ENCODE peak calls at places on chromosomes 11 and 22, in eight cellular contexts. One of them, this sample, is unnamed.

GRCh38 chr22:29951675-29952413 is 68.9 kb downstream of the MTMR3 start:
- DNase-seq in neuronal stem cell: no peak
- DNase-seq in D341Med: no peak
- DNase-seq in hypothalamus: no peak
- DNase-seq in fibroblast of the conjunctiva: no peak
- DNase-seq in small intestine: no peak
- DNase-seq in epithelial cell of esophagus: peak; percentile 27
- DNase-seq in NCI-H1092 treated with DMSO at 0.1 percent for 48 hours: no peak
- DNase-seq in this sample: no peak

GRCh38 chr11:56885182-56885581 is 103.5 kb upstream of the OR5AK2 start:
- DNase-seq in neuronal stem cell: peak; percentile 4
- DNase-seq in D341Med: no peak
- DNase-seq in hypothalamus: no peak
- DNase-seq in fibroblast of the conjunctiva: no peak
- DNase-seq in small intestine: peak; percentile 68
- DNase-seq in epithelial cell of esophagus: peak; percentile 51
- DNase-seq in NCI-H1092 treated with DMSO at 0.1 percent for 48 hours: peak; percentile 61
- DNase-seq in this sample: peak; percentile 53

GRCh38 chr11:58006940-58007339 is 16.7 kb upstream of the OR9Q1 start:
- DNase-seq in neuronal stem cell: no peak
- DNase-seq in D341Med: no peak
- DNase-seq in hypothalamus: no peak
- DNase-seq in fibroblast of the conjunctiva: no peak
- DNase-seq in small intestine: no peak
- DNase-seq in epithelial cell of esophagus: peak; percentile 71
- DNase-seq in NCI-H1092 treated with DMSO at 0.1 percent for 48 hours: no peak
- DNase-seq in this sample: no peak

GRCh38 chr11:110374921-110375320 is 54.8 kb upstream of the FDX1 start:
- DNase-seq in neuronal stem cell: no peak
- DNase-seq in D341Med: no peak
- DNase-seq in hypothalamus: no peak
- DNase-seq in fibroblast of the conjunctiva: no peak
- DNase-seq in small intestine: no peak
- DNase-seq in epithelial cell of esophagus: no peak
- DNase-seq in NCI-H1092 treated with DMSO at 0.1 percent for 48 hours: no peak
- DNase-seq in this sample: no peak

GRCh38 chr11:13152736-13153541 is 124.7 kb upstream of the BMAL1 start:
- DNase-seq in neuronal stem cell: no peak
- DNase-seq in D341Med: no peak
- DNase-seq in hypothalamus: no peak
- DNase-seq in fibroblast of the conjunctiva: no peak
- DNase-seq in small intestine: peak; percentile 45
- DNase-seq in epithelial cell of esophagus: peak; percentile 64
- DNase-seq in NCI-H1092 treated with DMSO at 0.1 percent for 48 hours: peak; percentile 53
- DNase-seq in this sample: no peak

GRCh38 chr11:44753965-44754645 is 27.3 kb downstream of the TSPAN18 start:
- DNase-seq in neuronal stem cell: no peak
- DNase-seq in D341Med: no peak
- DNase-seq in hypothalamus: no peak
- DNase-seq in fibroblast of the conjunctiva: no peak
- DNase-seq in small intestine: no peak
- DNase-seq in epithelial cell of esophagus: no peak
- DNase-seq in NCI-H1092 treated with DMSO at 0.1 percent for 48 hours: no peak
- DNase-seq in this sample: no peak

GRCh38 chr11:115985896-115986295 is 481.7 kb upstream of the CADM1 start:
- DNase-seq in neuronal stem cell: no peak
- DNase-seq in D341Med: no peak
- DNase-seq in hypothalamus: no peak
- DNase-seq in fibroblast of the conjunctiva: no peak
- DNase-seq in small intestine: no peak
- DNase-seq in epithelial cell of esophagus: no peak
- DNase-seq in NCI-H1092 treated with DMSO at 0.1 percent for 48 hours: no peak
- DNase-seq in this sample: no peak

GRCh38 chr22:36425977-36426523 is 38.3 kb upstream of the MYH9 start:
- DNase-seq in neuronal stem cell: no peak
- DNase-seq in D341Med: no peak
- DNase-seq in hypothalamus: no peak
- DNase-seq in fibroblast of the conjunctiva: no peak
- DNase-seq in small intestine: no peak
- DNase-seq in epithelial cell of esophagus: no peak
- DNase-seq in NCI-H1092 treated with DMSO at 0.1 percent for 48 hours: peak; percentile 49
- DNase-seq in this sample: no peak

GRCh38 chr11:16739326-16739875 is 954 bp downstream of the C11orf58 start:
- DNase-seq in neuronal stem cell: no peak
- DNase-seq in D341Med: no peak
- DNase-seq in hypothalamus: no peak
- DNase-seq in fibroblast of the conjunctiva: no peak
- DNase-seq in small intestine: no peak
- DNase-seq in epithelial cell of esophagus: no peak
- DNase-seq in NCI-H1092 treated with DMSO at 0.1 percent for 48 hours: no peak
- DNase-seq in this sample: no peak

GRCh38 chr11:59188954-59189353 is 17.0 kb downstream of the DTX4 start:
- DNase-seq in neuronal stem cell: no peak
- DNase-seq in D341Med: no peak
- DNase-seq in hypothalamus: no peak
- DNase-seq in fibroblast of the conjunctiva: no peak
- DNase-seq in small intestine: no peak
- DNase-seq in epithelial cell of esophagus: no peak
- DNase-seq in NCI-H1092 treated with DMSO at 0.1 percent for 48 hours: no peak
- DNase-seq in this sample: no peak

GRCh38 chr22:34160117-34160758 is 240.0 kb upstream of the LARGE1 start:
- DNase-seq in neuronal stem cell: no peak
- DNase-seq in D341Med: no peak
- DNase-seq in hypothalamus: no peak
- DNase-seq in fibroblast of the conjunctiva: no peak
- DNase-seq in small intestine: no peak
- DNase-seq in epithelial cell of esophagus: no peak
- DNase-seq in NCI-H1092 treated with DMSO at 0.1 percent for 48 hours: no peak
- DNase-seq in this sample: no peak

GRCh38 chr11:72038491-72038890 is 39.8 kb downstream of the IL18BP start:
- DNase-seq in neuronal stem cell: no peak
- DNase-seq in D341Med: no peak
- DNase-seq in hypothalamus: peak; percentile 69
- DNase-seq in fibroblast of the conjunctiva: peak; percentile 82
- DNase-seq in small intestine: peak; percentile 52
- DNase-seq in epithelial cell of esophagus: peak; percentile 17
- DNase-seq in NCI-H1092 treated with DMSO at 0.1 percent for 48 hours: peak; percentile 36
- DNase-seq in this sample: peak; percentile 61

GRCh38 chr22:43180670-43181069 is 6.3 kb downstream of the TTLL12 start:
- DNase-seq in neuronal stem cell: no peak
- DNase-seq in D341Med: no peak
- DNase-seq in hypothalamus: no peak
- DNase-seq in fibroblast of the conjunctiva: no peak
- DNase-seq in small intestine: no peak
- DNase-seq in epithelial cell of esophagus: no peak
- DNase-seq in NCI-H1092 treated with DMSO at 0.1 percent for 48 hours: no peak
- DNase-seq in this sample: no peak

GRCh38 chr11:76698321-76699043 is 27.9 kb upstream of the LRRC32 start:
- DNase-seq in neuronal stem cell: no peak
- DNase-seq in D341Med: peak; percentile 58
- DNase-seq in hypothalamus: no peak
- DNase-seq in fibroblast of the conjunctiva: peak; percentile 9
- DNase-seq in small intestine: no peak
- DNase-seq in epithelial cell of esophagus: peak; percentile 27
- DNase-seq in NCI-H1092 treated with DMSO at 0.1 percent for 48 hours: no peak
- DNase-seq in this sample: no peak

GRCh38 chr11:62445314-62445740 is 26.5 kb downstream of the SCGB1A1 start:
- DNase-seq in neuronal stem cell: no peak
- DNase-seq in D341Med: no peak
- DNase-seq in hypothalamus: peak; percentile 7
- DNase-seq in fibroblast of the conjunctiva: peak; percentile 64
- DNase-seq in small intestine: no peak
- DNase-seq in epithelial cell of esophagus: no peak
- DNase-seq in NCI-H1092 treated with DMSO at 0.1 percent for 48 hours: no peak
- DNase-seq in this sample: peak; percentile 56

GRCh38 chr11:27718853-27719574 is 18.8 kb upstream of the BDNF start:
- DNase-seq in neuronal stem cell: peak; percentile 70
- DNase-seq in D341Med: peak; percentile 64
- DNase-seq in hypothalamus: no peak
- DNase-seq in fibroblast of the conjunctiva: peak; percentile 61
- DNase-seq in small intestine: no peak
- DNase-seq in epithelial cell of esophagus: peak; percentile 36
- DNase-seq in NCI-H1092 treated with DMSO at 0.1 percent for 48 hours: peak; percentile 67
- DNase-seq in this sample: peak; percentile 12

GRCh38 chr11:72951193-72951592 is 137.0 kb downstream of the ATG16L2 start:
- DNase-seq in neuronal stem cell: no peak
- DNase-seq in D341Med: peak; percentile 36
- DNase-seq in hypothalamus: no peak
- DNase-seq in fibroblast of the conjunctiva: peak; percentile 32
- DNase-seq in small intestine: no peak
- DNase-seq in epithelial cell of esophagus: peak; percentile 83
- DNase-seq in NCI-H1092 treated with DMSO at 0.1 percent for 48 hours: no peak
- DNase-seq in this sample: no peak

GRCh38 chr11:412641-413119 is 2.1 kb downstream of the SIGIRR start:
- DNase-seq in neuronal stem cell: no peak
- DNase-seq in D341Med: no peak
- DNase-seq in hypothalamus: no peak
- DNase-seq in fibroblast of the conjunctiva: no peak
- DNase-seq in small intestine: no peak
- DNase-seq in epithelial cell of esophagus: no peak
- DNase-seq in NCI-H1092 treated with DMSO at 0.1 percent for 48 hours: no peak
- DNase-seq in this sample: no peak

GRCh38 chr22:40819741-40820140 is 595 bp upstream of the SLC25A17 start:
- DNase-seq in neuronal stem cell: no peak
- DNase-seq in D341Med: peak; percentile 47
- DNase-seq in hypothalamus: no peak
- DNase-seq in fibroblast of the conjunctiva: no peak
- DNase-seq in small intestine: no peak
- DNase-seq in epithelial cell of esophagus: peak; percentile 33
- DNase-seq in NCI-H1092 treated with DMSO at 0.1 percent for 48 hours: no peak
- DNase-seq in this sample: no peak

GRCh38 chr11:8033791-8034585 is 46.9 kb downstream of the EIF3F start:
- DNase-seq in neuronal stem cell: no peak
- DNase-seq in D341Med: no peak
- DNase-seq in hypothalamus: no peak
- DNase-seq in fibroblast of the conjunctiva: no peak
- DNase-seq in small intestine: no peak
- DNase-seq in epithelial cell of esophagus: no peak
- DNase-seq in NCI-H1092 treated with DMSO at 0.1 percent for 48 hours: no peak
- DNase-seq in this sample: no peak

GRCh38 chr11:9535189-9535781 is 38.2 kb upstream of the WEE1 start:
- DNase-seq in neuronal stem cell: peak; percentile 39
- DNase-seq in D341Med: peak; percentile 71
- DNase-seq in hypothalamus: peak; percentile 39
- DNase-seq in fibroblast of the conjunctiva: peak; percentile 47
- DNase-seq in small intestine: peak; percentile 55
- DNase-seq in epithelial cell of esophagus: peak; percentile 95
- DNase-seq in NCI-H1092 treated with DMSO at 0.1 percent for 48 hours: no peak
- DNase-seq in this sample: peak; percentile 83

GRCh38 chr22:22882033-22882717 is 5.4 kb upstream of the IGLL5 start:
- DNase-seq in neuronal stem cell: no peak
- DNase-seq in D341Med: no peak
- DNase-seq in hypothalamus: no peak
- DNase-seq in fibroblast of the conjunctiva: no peak
- DNase-seq in small intestine: peak; percentile 17
- DNase-seq in epithelial cell of esophagus: peak; percentile 35
- DNase-seq in NCI-H1092 treated with DMSO at 0.1 percent for 48 hours: no peak
- DNase-seq in this sample: peak; percentile 60

GRCh38 chr11:65492637-65493366 is 6.0 kb upstream of the MALAT1 start:
- DNase-seq in neuronal stem cell: no peak
- DNase-seq in D341Med: no peak
- DNase-seq in hypothalamus: peak; percentile 77
- DNase-seq in fibroblast of the conjunctiva: no peak
- DNase-seq in small intestine: no peak
- DNase-seq in epithelial cell of esophagus: peak; percentile 92
- DNase-seq in NCI-H1092 treated with DMSO at 0.1 percent for 48 hours: peak; percentile 69
- DNase-seq in this sample: peak; percentile 87

GRCh38 chr11:58900479-58901420 is 38.5 kb upstream of the GLYATL1 start:
- DNase-seq in neuronal stem cell: peak; percentile 92
- DNase-seq in D341Med: no peak
- DNase-seq in hypothalamus: peak; percentile 58
- DNase-seq in fibroblast of the conjunctiva: peak; percentile 60
- DNase-seq in small intestine: peak; percentile 58
- DNase-seq in epithelial cell of esophagus: peak; percentile 85
- DNase-seq in NCI-H1092 treated with DMSO at 0.1 percent for 48 hours: no peak
- DNase-seq in this sample: peak; percentile 82

GRCh38 chr11:71112454-71112853 is 139.9 kb downstream of the SHANK2 start:
- DNase-seq in neuronal stem cell: no peak
- DNase-seq in D341Med: no peak
- DNase-seq in hypothalamus: no peak
- DNase-seq in fibroblast of the conjunctiva: no peak
- DNase-seq in small intestine: peak; percentile 84
- DNase-seq in epithelial cell of esophagus: no peak
- DNase-seq in NCI-H1092 treated with DMSO at 0.1 percent for 48 hours: no peak
- DNase-seq in this sample: no peak

GRCh38 chr22:32839776-32840571 is 38.5 kb downstream of the TIMP3 start:
- DNase-seq in neuronal stem cell: no peak
- DNase-seq in D341Med: no peak
- DNase-seq in hypothalamus: no peak
- DNase-seq in fibroblast of the conjunctiva: no peak
- DNase-seq in small intestine: no peak
- DNase-seq in epithelial cell of esophagus: no peak
- DNase-seq in NCI-H1092 treated with DMSO at 0.1 percent for 48 hours: no peak
- DNase-seq in this sample: no peak

GRCh38 chr11:45007011-45007410 is 56.3 kb upstream of the TP53I11 start:
- DNase-seq in neuronal stem cell: no peak
- DNase-seq in D341Med: no peak
- DNase-seq in hypothalamus: no peak
- DNase-seq in fibroblast of the conjunctiva: no peak
- DNase-seq in small intestine: no peak
- DNase-seq in epithelial cell of esophagus: no peak
- DNase-seq in NCI-H1092 treated with DMSO at 0.1 percent for 48 hours: no peak
- DNase-seq in this sample: no peak

GRCh38 chr11:2794947-2795346 is 90.6 kb downstream of the CDKN1C start:
- DNase-seq in neuronal stem cell: no peak
- DNase-seq in D341Med: no peak
- DNase-seq in hypothalamus: no peak
- DNase-seq in fibroblast of the conjunctiva: no peak
- DNase-seq in small intestine: no peak
- DNase-seq in epithelial cell of esophagus: no peak
- DNase-seq in NCI-H1092 treated with DMSO at 0.1 percent for 48 hours: no peak
- DNase-seq in this sample: peak; percentile 5

This sample was measured in transverse colon.